ENCODE peak calls at places on chromosomes 16 and 17, in six cellular contexts. V is stimulated activated CD4-positive, alpha-beta T cell treated with anti-CD3 and anti-CD28 coated beads, Interleukin-1b, Interleukin-23, amount 100 ng/mL, for 24 hours; Z is iris pigment epithelial cell; Y is GM12892; E is A673; M is uterus. U is an unnamed sample.

GRCh38 chr17:34987232-34987631 is 6.9 kb downstream of the LIG3 start:
- DNase-seq in M (no peak), Y (no peak), Z (no peak), V (no peak), E (no peak), U (no peak)

GRCh38 chr16:89202422-89203215 is 2.3 kb upstream of the SLC22A31 start:
- DNase-seq in Y (no peak), E (no peak), M (no peak), Z (no peak), V (no peak), U (no peak)

GRCh38 chr17:61384384-61385090 is 15.1 kb upstream of the TBX2 start:
- DNase-seq in E (no peak), Y (no peak), V (no peak), Z (no peak), M (no peak), U (no peak)

GRCh38 chr16:86398622-86399021 is 111.7 kb upstream of the FOXF1 start:
- DNase-seq in Z (peak), M (no peak), Y (no peak), V (no peak), E (no peak), U (no peak)

GRCh38 chr17:61805399-61805798 is 57.9 kb downstream of the BRIP1 start:
- DNase-seq in V (no peak), E (no peak), M (no peak), Y (no peak), Z (peak), U (no peak)

GRCh38 chr16:50602531-50603205 is 54.5 kb downstream of the NKD1 start:
- DNase-seq in Y (no peak), E (no peak), M (no peak), V (no peak), Z (no peak), U (no peak)

GRCh38 chr16:72985148-72985882 is 62.6 kb downstream of the ZFHX3 start:
- DNase-seq in Z (peak), V (no peak), M (peak), E (peak), Y (no peak), U (no peak)

GRCh38 chr17:6420173-6420641 is 14.7 kb downstream of the AIPL1 start:
- DNase-seq in M (no peak), E (peak), Z (peak), V (no peak), Y (no peak), U (no peak)

GRCh38 chr16:88977028-88977844 is at the start of gene CBFA2T3:
- DNase-seq in M (peak), E (no peak), Z (no peak), Y (no peak), V (no peak), U (peak)

GRCh38 chr16:80369559-80369958 is 171.2 kb upstream of the DYNLRB2 start:
- DNase-seq in Y (no peak), M (peak), Z (peak), E (no peak), V (no peak), U (no peak)

GRCh38 chr16:89375021-89375420 is 115.3 kb downstream of the ANKRD11 start:
- DNase-seq in V (no peak), Z (no peak), M (no peak), Y (no peak), E (no peak), U (peak)

GRCh38 chr17:83192161-83192788 is 112.9 kb downstream of the METRNL start:
- DNase-seq in V (no peak), E (no peak), Z (no peak), M (peak), Y (no peak), U (no peak)

GRCh38 chr16:11677959-11678881 is 10.0 kb downstream of the SNN start:
- DNase-seq in M (no peak), Z (no peak), E (no peak), Y (no peak), V (no peak), U (no peak)

GRCh38 chr16:9499921-9500593 is 408.6 kb downstream of the HAPSTR1 start:
- DNase-seq in Y (no peak), Z (no peak), M (no peak), E (peak), V (no peak), U (no peak)

GRCh38 chr17:66980896-66981295 is 16.4 kb downstream of the CACNG4 start:
- DNase-seq in M (no peak), Y (no peak), E (no peak), Z (no peak), V (no peak), U (no peak)

GRCh38 chr16:89633064-89633631 is 19.7 kb downstream of the DPEP1 start:
- DNase-seq in V (no peak), E (no peak), Y (no peak), M (no peak), Z (peak), U (no peak)

GRCh38 chr17:19343671-19344151 is 18.8 kb downstream of the B9D1 start:
- DNase-seq in M (peak), V (no peak), E (no peak), Y (no peak), Z (no peak), U (no peak)